ENCODE peak calls at places on chromosome 6, in nine cellular contexts. A is KG1; Y is T-helper 17 cell; R is HuH-7; P is chondrocyte; V is ovary; T is stimulated activated CD4-positive, alpha-beta T cell treated with anti-CD3 and anti-CD28 coated beads, Interleukin-12 subunit alpha, Interleukin-12 subunit beta, amount 100 ng/mL, for 4 hours; C is T47D; M is hepatocyte. Z is an unnamed sample.

GRCh38 chr6:161618816-161619454 is 345.1 kb upstream of the AGPAT4 start:
- DNase-seq in A (peak; percentile 0), Y (no peak), R (no peak), P (no peak), V (no peak), T (no peak), C (peak; percentile 7), M (peak; percentile 59), Z (peak; percentile 35)

GRCh38 chr6:83193747-83194582 is 808 bp downstream of the RWDD2A start:
- DNase-seq in A (no peak), Y (peak; percentile 27), R (peak; percentile 82), P (no peak), V (peak; percentile 43), T (peak; percentile 6), C (peak; percentile 56), M (peak; percentile 70), Z (no peak)

GRCh38 chr6:119862719-119863118 is 513.2 kb upstream of the MAN1A1 start:
- DNase-seq in A (no peak), Y (no peak), R (no peak), P (no peak), V (no peak), T (no peak), C (no peak), M (no peak), Z (no peak)

GRCh38 chr6:124339610-124340339 is 536.1 kb downstream of the NKAIN2 start:
- DNase-seq in A (no peak), Y (no peak), R (no peak), P (no peak), V (no peak), T (no peak), C (no peak), M (no peak), Z (no peak)

GRCh38 chr6:37647765-37648085 is 50.0 kb downstream of the MDGA1 start:
- DNase-seq in A (no peak), Y (no peak), R (no peak), P (no peak), V (no peak), T (no peak), C (no peak), M (no peak), Z (no peak)

GRCh38 chr6:107539409-107539808 is 49.5 kb downstream of the SOBP start:
- DNase-seq in A (no peak), Y (no peak), R (peak; percentile 38), P (no peak), V (no peak), T (no peak), C (no peak), M (peak; percentile 65), Z (no peak)

GRCh38 chr6:31739639-31740396 is at the start of gene MSH5:
- DNase-seq in A (peak; percentile 97), Y (peak; percentile 91), R (peak; percentile 83), P (peak; percentile 99), V (peak; percentile 96), T (peak; percentile 94), C (peak; percentile 95), M (peak; percentile 99), Z (peak; percentile 96)

GRCh38 chr6:166932616-166933015 is 23.7 kb downstream of the RNASET2 start:
- DNase-seq in A (no peak), Y (no peak), R (no peak), P (no peak), V (no peak), T (no peak), C (no peak), M (no peak), Z (no peak)

GRCh38 chr6:137236581-137237355 is 17.6 kb upstream of the IFNGR1 start:
- DNase-seq in A (no peak), Y (no peak), R (no peak), P (no peak), V (no peak), T (no peak), C (no peak), M (no peak), Z (no peak)

GRCh38 chr6:167492096-167492449 is 167.2 kb downstream of the TTLL2 start:
- DNase-seq in A (no peak), Y (no peak), R (no peak), P (no peak), V (no peak), T (no peak), C (no peak), M (peak; percentile 53), Z (no peak)

GRCh38 chr6:25883536-25883935 is 9.5 kb upstream of the SLC17A3 start:
- DNase-seq in A (no peak), Y (no peak), R (no peak), P (no peak), V (no peak), T (no peak), C (no peak), M (no peak), Z (no peak)

GRCh38 chr6:168450921-168451320 is 9.9 kb downstream of the SMOC2 start:
- DNase-seq in A (no peak), Y (no peak), R (no peak), P (no peak), V (no peak), T (no peak), C (no peak), M (no peak), Z (no peak)

GRCh38 chr6:72675396-72675795 is 53.5 kb downstream of the KCNQ5 start:
- DNase-seq in A (no peak), Y (no peak), R (no peak), P (no peak), V (no peak), T (no peak), C (no peak), M (no peak), Z (no peak)

GRCh38 chr6:166604328-166604727 is 17.9 kb upstream of the RAMACL start:
- DNase-seq in A (no peak), Y (no peak), R (no peak), P (no peak), V (no peak), T (no peak), C (no peak), M (no peak), Z (no peak)

GRCh38 chr6:118709859-118710350 is 58.5 kb upstream of the CEP85L start:
- DNase-seq in A (peak; percentile 65), Y (peak; percentile 24), R (no peak), P (no peak), V (no peak), T (peak; percentile 49), C (no peak), M (no peak), Z (no peak)

GRCh38 chr6:166145751-166146150 is 21.9 kb downstream of the TBXT start:
- DNase-seq in A (no peak), Y (no peak), R (no peak), P (no peak), V (no peak), T (no peak), C (no peak), M (no peak), Z (no peak)

GRCh38 chr6:87074051-87074711 is 20.7 kb downstream of the CGA start:
- DNase-seq in A (no peak), Y (no peak), R (no peak), P (no peak), V (no peak), T (no peak), C (no peak), M (peak; percentile 35), Z (no peak)

GRCh38 chr6:34546551-34547321 is 9.4 kb downstream of the SPDEF start:
- DNase-seq in A (no peak), Y (no peak), R (no peak), P (no peak), V (peak; percentile 42), T (no peak), C (no peak), M (peak; percentile 42), Z (no peak)

GRCh38 chr6:122609881-122610689 is at the start of gene PKIB:
- DNase-seq in A (no peak), Y (no peak), R (peak; percentile 78), P (peak; percentile 84), V (peak; percentile 13), T (peak; percentile 30), C (peak; percentile 77), M (peak; percentile 92), Z (peak; percentile 2)

GRCh38 chr6:2037230-2037926 is 208.0 kb downstream of the GMDS start:
- DNase-seq in A (no peak), Y (no peak), R (no peak), P (no peak), V (no peak), T (no peak), C (peak; percentile 13), M (no peak), Z (no peak)

GRCh38 chr6:52647199-52647598 is 23.7 kb upstream of the TMEM14A start:
- DNase-seq in A (no peak), Y (no peak), R (no peak), P (no peak), V (no peak), T (no peak), C (no peak), M (no peak), Z (no peak)

GRCh38 chr6:167150815-167151557 is 6.8 kb downstream of the GPR31 start:
- DNase-seq in A (no peak), Y (no peak), R (no peak), P (no peak), V (no peak), T (no peak), C (no peak), M (no peak), Z (no peak)

GRCh38 chr6:31738048-31738979 is 1.5 kb upstream of the MSH5 start:
- DNase-seq in A (peak; percentile 89), Y (peak; percentile 29), R (peak; percentile 68), P (no peak), V (no peak), T (peak; percentile 40), C (no peak), M (peak; percentile 84), Z (no peak)

GRCh38 chr6:43026365-43026764 is 4.9 kb downstream of the RRP36 start:
- DNase-seq in A (no peak), Y (no peak), R (no peak), P (no peak), V (no peak), T (no peak), C (no peak), M (no peak), Z (no peak)

GRCh38 chr6:153312633-153313032 is 181.6 kb upstream of the RGS17 start:
- DNase-seq in A (peak; percentile 12), Y (no peak), R (no peak), P (no peak), V (no peak), T (peak; percentile 19), C (no peak), M (peak; percentile 52), Z (peak; percentile 52)

GRCh38 chr6:99434702-99435530 is 9.8 kb upstream of the PNISR start:
- DNase-seq in A (no peak), Y (no peak), R (no peak), P (no peak), V (no peak), T (no peak), C (no peak), M (peak; percentile 16), Z (no peak)

Z was measured in Panc1.